ENCODE peak calls at places on chromosomes 2 and 18, in seven cellular contexts. B is Peyer's patch, S is OCI-LY7, K is sigmoid colon, A is cardiac muscle cell, I is A549, V is fibroblast of pulmonary artery. F is an unnamed sample.

GRCh38 chr2:58594175-58594574 is 353.1 kb upstream of the FANCL start:
- DNase-seq in B (no peak), S (peak), K (no peak), A (no peak), I (peak), V (no peak), F (no peak)

GRCh38 chr18:10120622-10121021 is 206.8 kb downstream of the VAPA start:
- DNase-seq in B (no peak), S (no peak), K (no peak), A (no peak), I (no peak), V (no peak), F (no peak)

GRCh38 chr2:137964066-137964858 is at the start of gene HNMT:
- DNase-seq in B (no peak), S (no peak), K (peak), A (peak), I (peak), V (peak), F (peak)

GRCh38 chr2:240623531-240624010 is 1.7 kb upstream of the GPR35 start:
- DNase-seq in B (no peak), S (no peak), K (no peak), A (no peak), I (no peak), V (no peak), F (no peak)

GRCh38 chr2:196278491-196278911 is 107.1 kb upstream of the STK17B start:
- DNase-seq in B (no peak), S (no peak), K (no peak), A (peak), I (no peak), V (peak), F (peak)

GRCh38 chr2:33287611-33288010 is 188.8 kb upstream of the RASGRP3 start:
- DNase-seq in B (no peak), S (no peak), K (no peak), A (no peak), I (no peak), V (no peak), F (no peak)

GRCh38 chr2:165572155-165572554 is 102.7 kb downstream of the CSRNP3 start:
- DNase-seq in B (no peak), S (peak), K (no peak), A (peak), I (no peak), V (no peak), F (no peak)

GRCh38 chr2:148483675-148484074 is 160.9 kb upstream of the EPC2 start:
- DNase-seq in B (no peak), S (no peak), K (no peak), A (no peak), I (no peak), V (no peak), F (peak)

GRCh38 chr2:160427629-160428424 is 65.8 kb downstream of the RBMS1 start:
- DNase-seq in B (peak), S (peak), K (no peak), A (peak), I (no peak), V (peak), F (peak)

GRCh38 chr2:106232633-106233032 is 38.5 kb upstream of the UXS1 start:
- DNase-seq in B (no peak), S (no peak), K (no peak), A (no peak), I (no peak), V (no peak), F (no peak)

GRCh38 chr2:240232961-240233890 is 92.8 kb upstream of the OTOS start:
- DNase-seq in B (peak), S (peak), K (peak), A (peak), I (peak), V (peak), F (peak)

GRCh38 chr2:192969055-192969454 is 774.3 kb upstream of the TMEFF2 start:
- DNase-seq in B (no peak), S (no peak), K (no peak), A (peak), I (no peak), V (no peak), F (peak)

GRCh38 chr18:62458868-62459716 is 63.7 kb upstream of the ZCCHC2 start:
- DNase-seq in B (no peak), S (no peak), K (no peak), A (no peak), I (no peak), V (no peak), F (no peak)

GRCh38 chr2:229268626-229269025 is 2.5 kb downstream of the PID1 start:
- DNase-seq in B (no peak), S (no peak), K (no peak), A (no peak), I (no peak), V (no peak), F (no peak)

GRCh38 chr2:75627902-75628504 is 18.6 kb upstream of the MRPL19 start:
- DNase-seq in B (peak), S (peak), K (peak), A (peak), I (peak), V (peak), F (peak)

GRCh38 chr2:3470166-3470651 is 49.1 kb downstream of the ADI1 start:
- DNase-seq in B (no peak), S (no peak), K (peak), A (peak), I (no peak), V (peak), F (peak)

GRCh38 chr2:53227535-53227934 is 540.1 kb upstream of the CHAC2 start:
- DNase-seq in B (no peak), S (no peak), K (no peak), A (no peak), I (no peak), V (no peak), F (no peak)
- TF ChIP-seq CTCF in B (no peak), S (no peak), K (no peak), A (no peak), I (no peak), V (no peak), F (no peak)

DNA sequence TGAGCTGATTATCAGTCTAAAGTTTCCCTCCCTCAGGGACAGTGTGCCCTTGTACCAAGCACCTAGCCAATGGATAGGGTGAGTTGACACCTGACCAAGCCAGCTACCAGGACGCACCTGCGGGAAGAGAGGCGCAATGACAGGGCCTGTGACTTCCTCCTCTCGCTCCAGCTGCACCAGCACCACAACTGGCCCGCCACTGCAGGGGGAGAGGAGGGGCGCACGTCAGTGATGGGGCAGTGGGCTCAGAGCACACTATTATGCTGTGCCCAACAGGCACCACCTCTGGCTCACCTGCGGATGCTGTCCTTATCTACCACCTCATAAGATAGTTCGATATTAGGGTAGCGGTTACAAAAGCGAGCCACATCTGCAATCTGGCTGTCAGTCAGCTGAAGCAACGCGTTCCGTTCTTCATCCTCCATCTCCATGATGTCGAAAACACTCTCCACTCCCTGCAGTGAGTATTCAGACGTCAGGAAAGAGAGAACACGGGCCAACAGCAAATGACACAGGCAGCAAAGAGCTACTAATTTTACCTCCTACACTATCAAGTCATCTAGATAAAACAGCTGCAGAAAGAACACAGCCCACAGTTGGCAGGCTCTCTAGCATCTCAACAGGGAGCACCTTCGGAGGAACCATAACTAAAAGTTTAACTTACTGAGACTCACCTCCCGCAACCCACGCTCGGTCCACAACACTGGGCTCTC is 10.9 kb downstream of the CIAO1 start:
- DNase-seq in B (no peak), S (no peak), K (no peak), A (no peak), I (no peak), V (no peak), F (no peak)
- H3K4me3 ChIP-seq in B (no peak), S (no peak), K (no peak), A (no peak), I (no peak), V (no peak), F (no peak)

DNA sequence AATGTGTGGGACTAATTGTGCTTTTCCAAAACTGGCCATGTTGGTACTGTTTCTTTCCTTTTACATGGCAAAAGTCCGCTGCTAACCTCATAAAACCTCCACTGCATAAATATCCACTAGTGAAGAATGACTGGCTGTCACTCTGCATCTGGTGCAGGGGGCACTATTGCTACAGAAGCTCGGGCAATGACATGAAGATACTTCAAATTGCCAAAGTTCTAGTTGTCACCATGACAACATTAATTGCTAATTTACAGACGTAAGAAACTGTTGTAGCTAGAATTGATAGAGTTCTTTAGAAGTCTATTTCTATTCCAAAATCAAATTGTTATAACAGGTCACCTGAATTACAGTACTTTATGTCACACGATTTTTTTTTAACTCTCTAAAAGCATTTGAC is 861 bp downstream of the CFAP210 start:
- DNase-seq in B (no peak), S (peak), K (no peak), A (no peak), I (no peak), V (no peak), F (no peak)
- TF ChIP-seq CTCF in B (no peak), S (peak), K (no peak), A (peak), I (no peak), V (no peak), F (no peak)

DNA sequence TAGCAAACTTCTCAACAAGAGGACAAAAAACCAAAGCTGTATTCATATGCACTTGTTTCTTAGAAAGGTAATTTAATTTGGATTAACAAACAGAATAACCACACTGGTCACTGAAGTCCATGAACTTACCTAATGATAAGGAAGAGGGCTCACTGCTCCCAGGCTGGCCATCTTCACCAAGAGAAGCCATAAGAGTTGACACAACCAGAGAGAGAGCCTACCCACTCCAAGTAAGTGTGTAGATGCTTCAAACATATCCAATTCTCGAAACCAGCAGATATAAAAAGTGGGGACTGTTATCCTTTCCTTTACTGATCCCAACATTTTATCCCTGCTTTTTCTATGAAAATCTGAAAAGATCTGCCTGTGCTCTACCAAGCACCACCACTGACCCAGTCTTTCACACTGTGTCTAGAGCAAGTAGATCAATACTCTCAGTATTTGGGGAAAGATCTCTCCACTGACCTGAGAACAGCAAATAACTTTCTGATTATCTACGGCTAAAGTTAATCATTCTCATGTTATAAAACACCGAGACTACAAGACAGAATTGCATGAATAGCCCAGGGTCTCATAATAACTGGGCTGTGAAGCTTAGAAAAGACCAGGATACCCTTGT is 111.5 kb upstream of the RNU4ATAC start:
- DNase-seq in B (no peak), S (no peak), K (no peak), A (no peak), I (no peak), V (no peak), F (no peak)
- H3K4me3 ChIP-seq in B (no peak), S (no peak), K (no peak), A (no peak), I (no peak), V (no peak), F (no peak)